ENCODE peak calls at places on chromosomes 5 and 9, in four cellular contexts. G is lower leg skin, T is smooth muscle cell of the brain vasculature, K is glutamatergic neuron. Y is an unnamed sample.

GRCh38 chr5:168765220-168766037 is 186.3 kb upstream of the PANK3 start:
- DNase-seq in G (no peak), T (no peak), K (no peak), Y (no peak)

GRCh38 chr5:95439801-95440493 is 48.8 kb downstream of the FAM81B start:
- DNase-seq in G (no peak), T (no peak), K (no peak), Y (no peak)

GRCh38 chr5:122310886-122311285 is 1.2 kb upstream of the SNCAIP start:
- DNase-seq in G (no peak), T (no peak), K (no peak), Y (no peak)

GRCh38 chr9:77648458-77649108 is 461 bp upstream of the GNA14 start:
- DNase-seq in G (peak; percentile 88), T (no peak), K (peak; percentile 32), Y (no peak)

GRCh38 chr9:569276-569675 is 272.2 kb upstream of the DMRT1 start:
- DNase-seq in G (no peak), T (no peak), K (no peak), Y (no peak)

GRCh38 chr5:139767960-139768359 is 27.6 kb upstream of the PSD2 start:
- DNase-seq in G (no peak), T (no peak), K (no peak), Y (no peak)

GRCh38 chr5:39076757-39077475 is 2.7 kb upstream of the RICTOR start:
- DNase-seq in G (no peak), T (no peak), K (no peak), Y (no peak)

GRCh38 chr9:137333016-137333726 is 31.1 kb upstream of the NRARP start:
- DNase-seq in G (peak; percentile 46), T (no peak), K (no peak), Y (no peak)

GRCh38 chr5:122490718-122491117 is 178.7 kb downstream of the SNCAIP start:
- DNase-seq in G (no peak), T (no peak), K (no peak), Y (no peak)

GRCh38 chr9:68844623-68845612 is 139.9 kb downstream of the PIP5K1B start:
- DNase-seq in G (no peak), T (no peak), K (peak; percentile 66), Y (no peak)

GRCh38 chr9:92781902-92782301 is 17.3 kb upstream of the BICD2 start:
- DNase-seq in G (peak; percentile 68), T (no peak), K (no peak), Y (no peak)

GRCh38 chr5:12936184-12936583 is 1008.3 kb downstream of the DNAH5 start:
- DNase-seq in G (no peak), T (no peak), K (no peak), Y (no peak)